ENCODE peak calls at places on chromosomes 13 and 19, in nine cellular contexts. Z is GM18507; C is endothelial cell; M is PC-9; N is stimulated activated CD8-positive, alpha-beta memory T cell treated with anti-CD3 and anti-CD28 coated beads, Interleukin-7, amount 100 ng/mL, for 1 hour; Q is Daoy; O is GDM1; A is neural crest cell; T is A549. I is an unnamed sample.

GRCh38 chr19:33248954-33249613 is 23.4 kb upstream of the SLC7A10 start:
- DNase-seq in Z (no peak), C (no peak), M (peak), N (no peak), Q (peak), O (no peak), A (no peak), T (peak), I (no peak)

GRCh38 chr19:19297759-19298158 is 22.6 kb downstream of the SUGP1 start:
- DNase-seq in Z (no peak), C (no peak), M (no peak), N (no peak), Q (no peak), O (no peak), A (no peak), T (no peak), I (no peak)

GRCh38 chr13:40230833-40231266 is 435.6 kb downstream of the FOXO1 start:
- DNase-seq in Z (no peak), C (peak), M (no peak), N (no peak), Q (peak), O (no peak), A (no peak), T (no peak), I (no peak)

GRCh38 chr19:16084067-16084685 is 7.9 kb downstream of the TPM4 start:
- DNase-seq in Z (no peak), C (no peak), M (no peak), N (no peak), Q (no peak), O (no peak), A (no peak), T (no peak), I (no peak)

GRCh38 chr19:719636-720377 is 11.1 kb downstream of the PALM start:
- DNase-seq in Z (no peak), C (no peak), M (no peak), N (no peak), Q (no peak), O (no peak), A (no peak), T (no peak), I (no peak)

GRCh38 chr13:76225815-76226489 is 589.8 kb downstream of the LMO7 start:
- DNase-seq in Z (no peak), C (no peak), M (no peak), N (no peak), Q (peak), O (no peak), A (no peak), T (no peak), I (peak)

GRCh38 chr13:28505543-28506135 is 10.7 kb upstream of the FLT1 start:
- DNase-seq in Z (no peak), C (no peak), M (no peak), N (no peak), Q (no peak), O (peak), A (no peak), T (no peak), I (no peak)

GRCh38 chr19:12996542-12997094 is 1.3 kb downstream of the NFIX start:
- DNase-seq in Z (no peak), C (no peak), M (no peak), N (no peak), Q (peak), O (no peak), A (no peak), T (no peak), I (no peak)

GRCh38 chr13:110421061-110421460 is 114.0 kb downstream of the COL4A2 start:
- DNase-seq in Z (no peak), C (no peak), M (no peak), N (no peak), Q (no peak), O (no peak), A (no peak), T (no peak), I (no peak)

GRCh38 chr13:40589285-40590109 is 76.9 kb downstream of the FOXO1 start:
- DNase-seq in Z (peak), C (peak), M (no peak), N (no peak), Q (peak), O (peak), A (no peak), T (no peak), I (peak)

GRCh38 chr19:43501661-43502418 is 2.7 kb downstream of the PHLDB3 start:
- DNase-seq in Z (no peak), C (peak), M (no peak), N (no peak), Q (no peak), O (no peak), A (no peak), T (no peak), I (no peak)

GRCh38 chr13:41756198-41756885 is 204.6 kb downstream of the VWA8 start:
- DNase-seq in Z (no peak), C (no peak), M (no peak), N (no peak), Q (no peak), O (no peak), A (no peak), T (no peak), I (no peak)

GRCh38 chr19:5534787-5535586 is 32.8 kb downstream of the TINCR start:
- DNase-seq in Z (no peak), C (peak), M (no peak), N (no peak), Q (peak), O (no peak), A (peak), T (no peak), I (no peak)

GRCh38 chr13:44347905-44348304 is 25.7 kb upstream of the SERP2 start:
- DNase-seq in Z (no peak), C (no peak), M (no peak), N (no peak), Q (no peak), O (no peak), A (no peak), T (no peak), I (peak)

GRCh38 chr19:53553159-53553558 is 15.2 kb downstream of the ZNF331 start:
- DNase-seq in Z (no peak), C (no peak), M (no peak), N (no peak), Q (no peak), O (no peak), A (no peak), T (no peak), I (no peak)

GRCh38 chr19:670609-671075 is 5.5 kb upstream of the FSTL3 start:
- DNase-seq in Z (no peak), C (no peak), M (no peak), N (no peak), Q (no peak), O (no peak), A (no peak), T (peak), I (no peak)

GRCh38 chr13:34571716-34572115 is 370.4 kb upstream of the NBEA start:
- DNase-seq in Z (no peak), C (no peak), M (no peak), N (no peak), Q (no peak), O (no peak), A (no peak), T (no peak), I (no peak)

GRCh38 chr13:41763772-41764171 is 197.1 kb downstream of the VWA8 start:
- DNase-seq in Z (no peak), C (no peak), M (no peak), N (no peak), Q (no peak), O (no peak), A (no peak), T (no peak), I (no peak)